ENCODE peak calls at places on chromosomes 7 and 10, in nine cellular contexts. N is Calu3, J is ascending aorta, Z is heart left ventricle, I is A549, T is spleen, F is right lobe of liver, H is astrocyte of the spinal cord, R is BJ. Q is an unnamed sample.

GRCh38 chr10:96642973-96643372 is 56.2 kb upstream of the TM9SF3 start:
- DNase-seq in N (peak), J (peak), Z (peak), I (peak), T (peak), F (peak), H (peak), R (no peak), Q (peak)

GRCh38 chr7:41709621-41710020 is 6.7 kb upstream of the INHBA start:
- DNase-seq in N (no peak), J (peak), Z (no peak), I (no peak), T (no peak), F (no peak), H (peak), R (peak), Q (peak)

GRCh38 chr7:138865843-138866242 is 67.8 kb upstream of the ATP6V0A4 start:
- DNase-seq in N (peak), J (no peak), Z (no peak), I (no peak), T (no peak), F (no peak), H (no peak), R (no peak), Q (no peak)

GRCh38 chr10:121608669-121609190 is 10.5 kb upstream of the FGFR2 start:
- DNase-seq in N (peak), J (no peak), Z (no peak), I (peak), T (peak), F (peak), H (no peak), R (no peak), Q (no peak)

GRCh38 chr7:81159402-81159801 is 240.6 kb upstream of the SEMA3C start:
- DNase-seq in N (peak), J (no peak), Z (no peak), I (peak), T (no peak), F (no peak), H (peak), R (no peak), Q (peak)

GRCh38 chr7:148940702-148941597 is 56.9 kb upstream of the EZH2 start:
- DNase-seq in N (peak), J (peak), Z (peak), I (peak), T (peak), F (peak), H (peak), R (peak), Q (peak)

GRCh38 chr10:106815427-106816043 is 349.0 kb downstream of the SORCS1 start:
- DNase-seq in N (no peak), J (no peak), Z (no peak), I (no peak), T (no peak), F (no peak), H (no peak), R (no peak), Q (no peak)

GRCh38 chr10:27819781-27820531 is 74.3 kb upstream of the MKX start:
- DNase-seq in N (peak), J (peak), Z (peak), I (no peak), T (no peak), F (no peak), H (peak), R (peak), Q (peak)

GRCh38 chr10:77405771-77406241 is 231.8 kb downstream of the KCNMA1 start:
- DNase-seq in N (peak), J (peak), Z (peak), I (peak), T (no peak), F (peak), H (peak), R (no peak), Q (peak)

GRCh38 chr7:12434012-12434642 is 30.5 kb upstream of the VWDE start:
- DNase-seq in N (no peak), J (no peak), Z (no peak), I (no peak), T (no peak), F (no peak), H (no peak), R (no peak), Q (no peak)

GRCh38 chr7:102890292-102890970 is 22.4 kb upstream of the LRRC17 start:
- DNase-seq in N (no peak), J (no peak), Z (peak), I (no peak), T (no peak), F (no peak), H (peak), R (no peak), Q (peak)

GRCh38 chr10:132231656-132232552 is 45.2 kb downstream of the DPYSL4 start:
- DNase-seq in N (no peak), J (no peak), Z (no peak), I (no peak), T (no peak), F (no peak), H (no peak), R (no peak), Q (no peak)

GRCh38 chr7:116497708-116498107 is 1.8 kb upstream of the CAV2 start:
- DNase-seq in N (no peak), J (no peak), Z (no peak), I (no peak), T (no peak), F (no peak), H (no peak), R (no peak), Q (no peak)

GRCh38 chr10:101162677-101163076 is 31.6 kb downstream of the TLX1 start:
- DNase-seq in N (no peak), J (no peak), Z (no peak), I (no peak), T (no peak), F (no peak), H (no peak), R (no peak), Q (no peak)

GRCh38 chr10:12390733-12391132 is 41.4 kb downstream of the CAMK1D start:
- DNase-seq in N (no peak), J (peak), Z (peak), I (no peak), T (no peak), F (no peak), H (peak), R (no peak), Q (no peak)

GRCh38 chr10:60312818-60313588 is 76.7 kb downstream of the ANK3 start:
- DNase-seq in N (no peak), J (no peak), Z (no peak), I (no peak), T (no peak), F (no peak), H (peak), R (no peak), Q (peak)

GRCh38 chr7:44971188-44971907 is 7.5 kb downstream of the MYO1G start:
- DNase-seq in N (no peak), J (no peak), Z (no peak), I (no peak), T (peak), F (no peak), H (no peak), R (no peak), Q (no peak)

GRCh38 chr7:108875139-108875538 is 305.5 kb downstream of the DNAJB9 start:
- DNase-seq in N (no peak), J (no peak), Z (no peak), I (peak), T (no peak), F (no peak), H (peak), R (no peak), Q (no peak)

GRCh38 chr7:155361363-155361680 is 63.6 kb downstream of the INSIG1 start:
- DNase-seq in N (no peak), J (no peak), Z (no peak), I (no peak), T (peak), F (peak), H (no peak), R (no peak), Q (no peak)

GRCh38 chr7:4753610-4754432 is 21.6 kb upstream of the AP5Z1 start:
- DNase-seq in N (peak), J (peak), Z (peak), I (peak), T (peak), F (peak), H (peak), R (no peak), Q (peak)

GRCh38 chr7:117810642-117811512 is 62.4 kb downstream of the CTTNBP2 start:
- DNase-seq in N (no peak), J (no peak), Z (no peak), I (no peak), T (no peak), F (no peak), H (peak), R (no peak), Q (no peak)

GRCh38 chr10:71522438-71523144 is 125.9 kb downstream of the CDH23 start:
- DNase-seq in N (no peak), J (no peak), Z (no peak), I (no peak), T (no peak), F (no peak), H (no peak), R (no peak), Q (no peak)

GRCh38 chr7:146960747-146961416 is 844.3 kb downstream of the CNTNAP2 start:
- DNase-seq in N (no peak), J (no peak), Z (no peak), I (no peak), T (no peak), F (no peak), H (no peak), R (no peak), Q (no peak)
- TF ChIP-seq CTCF in N (no peak), J (no peak), Z (no peak), I (no peak), T (no peak), F (no peak), H (no peak), R (no peak), Q (no peak)

DNA sequence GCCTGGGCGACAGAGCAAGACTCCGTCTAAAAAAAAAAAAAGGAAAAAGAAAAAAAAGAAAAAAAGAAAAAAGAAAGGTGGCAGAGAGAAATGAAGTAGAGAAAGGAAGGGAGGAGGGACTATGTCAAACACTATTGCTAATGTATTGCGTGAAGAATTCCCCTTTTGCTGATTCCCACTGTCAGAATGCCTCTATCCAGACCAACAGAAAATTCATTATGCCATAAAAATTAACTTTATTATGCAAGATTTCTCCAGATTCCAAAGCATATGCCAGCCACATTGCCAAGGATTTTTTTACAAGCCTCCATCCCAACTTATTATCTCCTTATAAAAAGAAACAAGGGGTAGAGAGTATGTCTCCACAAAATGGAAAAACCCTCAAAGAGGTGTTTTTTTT is 209.3 kb downstream of the MTERF1 start:
- DNase-seq in N (no peak), J (no peak), Z (no peak), I (no peak), T (no peak), F (no peak), H (no peak), R (no peak), Q (no peak)
- TF ChIP-seq CTCF in N (no peak), J (no peak), Z (no peak), I (no peak), T (no peak), F (no peak), H (no peak), R (no peak), Q (no peak)

GRCh38 chr10:35367991-35368390 is 31.7 kb downstream of the CCNY start:
- DNase-seq in N (no peak), J (no peak), Z (no peak), I (no peak), T (no peak), F (no peak), H (no peak), R (no peak), Q (no peak)

GRCh38 chr10:35371731-35372130 is 35.4 kb downstream of the CCNY start:
- DNase-seq in N (no peak), J (no peak), Z (no peak), I (no peak), T (no peak), F (no peak), H (no peak), R (no peak), Q (no peak)

GRCh38 chr10:35367107-35367859 is 31.0 kb downstream of the CCNY start:
- DNase-seq in N (no peak), J (no peak), Z (no peak), I (no peak), T (no peak), F (no peak), H (no peak), R (no peak), Q (no peak)

GRCh38 chr10:35368485-35369048 is 32.3 kb downstream of the CCNY start:
- DNase-seq in N (no peak), J (no peak), Z (no peak), I (no peak), T (no peak), F (no peak), H (no peak), R (no peak), Q (no peak)

DNA sequence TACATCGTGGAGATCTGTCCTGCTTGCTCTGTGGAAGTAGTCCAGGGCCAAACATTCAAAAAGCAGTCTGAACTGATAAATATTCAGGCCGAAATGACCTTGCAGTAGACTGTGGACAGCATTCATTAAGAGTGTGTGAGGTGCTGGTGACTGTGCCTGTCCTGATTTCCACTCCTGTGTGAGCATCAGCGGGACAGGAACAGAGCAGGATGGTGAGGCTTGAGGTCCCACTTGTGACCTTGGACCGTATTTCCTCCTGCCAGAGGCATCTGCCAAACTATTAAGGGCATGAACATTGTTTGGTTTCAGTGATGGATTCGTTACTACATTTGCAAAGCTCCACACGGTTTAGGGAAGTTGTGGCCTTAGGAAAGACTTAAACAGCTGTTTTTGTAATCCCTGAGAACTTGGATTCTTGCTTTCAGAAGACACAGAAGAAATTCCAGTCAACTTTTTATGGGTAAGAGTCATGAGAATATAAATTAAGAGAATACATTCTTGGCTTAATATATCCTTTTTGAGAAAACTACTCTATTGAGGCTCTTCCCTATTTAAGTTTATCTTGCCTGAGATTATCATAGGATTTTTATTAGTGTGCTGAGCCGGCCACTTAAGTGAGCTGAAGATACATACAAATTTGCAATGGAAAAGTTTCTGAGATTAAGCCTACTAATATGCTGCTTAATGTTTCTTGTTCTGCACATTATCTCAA is 32.9 kb downstream of the CCNY start:
- DNase-seq in N (no peak), J (no peak), Z (no peak), I (no peak), T (no peak), F (no peak), H (no peak), R (peak), Q (no peak)
- TF ChIP-seq CTCF in N (no peak), J (no peak), Z (no peak), I (no peak), T (no peak), F (no peak), H (no peak), R (no peak), Q (no peak)

GRCh38 chr7:95684505-95684904 is 87.8 kb upstream of the DYNC1I1 start:
- DNase-seq in N (no peak), J (no peak), Z (no peak), I (no peak), T (no peak), F (no peak), H (no peak), R (no peak), Q (no peak)

GRCh38 chr7:95688931-95689453 is 83.4 kb upstream of the DYNC1I1 start:
- DNase-seq in N (no peak), J (no peak), Z (no peak), I (no peak), T (no peak), F (no peak), H (peak), R (no peak), Q (no peak)

GRCh38 chr7:95687759-95688343 is 84.5 kb upstream of the DYNC1I1 start:
- DNase-seq in N (peak), J (no peak), Z (no peak), I (peak), T (no peak), F (no peak), H (peak), R (no peak), Q (peak)

GRCh38 chr7:95684037-95684436 is 87.7 kb upstream of the PDK4 start:
- DNase-seq in N (no peak), J (no peak), Z (no peak), I (peak), T (no peak), F (no peak), H (peak), R (no peak), Q (peak)

DNA sequence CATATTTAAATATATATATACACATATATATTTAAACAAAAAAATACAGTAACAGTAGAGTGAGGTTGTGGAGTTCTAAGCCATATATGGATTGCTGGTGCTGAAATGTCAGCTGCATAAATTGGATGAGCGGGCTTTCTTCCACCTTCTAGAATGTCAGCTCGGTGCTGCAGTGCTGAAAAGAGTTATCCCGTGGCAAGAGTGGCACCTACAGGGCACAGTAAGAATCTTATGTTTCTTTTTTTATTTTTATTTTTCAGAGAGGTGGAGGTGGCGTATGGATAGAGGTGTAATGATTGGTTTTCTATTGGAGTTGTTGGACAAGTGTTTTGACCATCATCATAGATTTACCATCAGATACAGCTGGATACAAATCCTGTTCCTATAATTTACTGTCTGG is 86.2 kb upstream of the DYNC1I1 start:
- DNase-seq in N (peak), J (peak), Z (peak), I (peak), T (no peak), F (peak), H (peak), R (no peak), Q (peak)
- TF ChIP-seq CTCF in N (peak), J (peak), Z (peak), I (peak), T (no peak), F (peak), H (peak), R (peak), Q (peak)

GRCh38 chr7:123609883-123610239 is 8.2 kb downstream of the ASB15 start:
- DNase-seq in N (no peak), J (no peak), Z (no peak), I (no peak), T (no peak), F (no peak), H (no peak), R (no peak), Q (no peak)
- TF ChIP-seq CTCF in N (no peak), J (no peak), Z (no peak), I (no peak), T (no peak), F (no peak), H (no peak), R (no peak), Q (no peak)

GRCh38 chr10:8056891-8057331 is 2.4 kb downstream of the GATA3 start:
- DNase-seq in N (no peak), J (no peak), Z (no peak), I (no peak), T (no peak), F (no peak), H (no peak), R (no peak), Q (no peak)
- TF ChIP-seq CTCF in N (no peak), J (no peak), Z (no peak), I (no peak), T (no peak), F (no peak), H (no peak), R (no peak), Q (no peak)

DNA sequence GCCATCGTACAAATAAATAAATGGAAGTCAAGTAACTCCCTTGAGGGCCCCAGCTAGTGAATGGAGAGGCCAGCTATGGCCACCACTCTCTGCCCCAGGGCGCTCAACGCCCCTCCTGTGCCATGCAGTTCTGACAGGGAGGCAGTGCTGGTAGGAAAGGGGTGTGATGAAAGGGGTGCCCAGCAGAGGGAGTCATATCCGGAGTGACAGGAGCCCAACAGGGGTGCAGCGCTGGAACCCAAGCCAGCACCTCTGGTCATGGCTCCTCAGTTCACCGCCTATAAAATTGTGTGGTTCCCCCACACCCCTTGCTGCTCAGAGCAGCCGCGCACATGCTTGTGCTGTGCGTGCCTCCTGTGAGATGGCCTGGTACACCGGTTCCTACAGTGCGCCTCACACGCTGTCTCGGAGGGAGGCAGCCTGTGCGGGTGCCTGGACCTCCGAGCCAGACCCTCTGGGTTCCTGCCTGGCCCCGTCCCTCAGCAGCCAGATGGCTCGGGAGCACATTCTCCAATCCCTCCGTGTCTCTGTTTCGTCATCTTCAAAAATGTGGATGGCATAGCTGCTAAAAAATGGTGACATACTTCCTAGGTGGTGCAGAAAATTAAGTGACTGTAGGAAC is 125.6 kb downstream of the EGFR start:
- DNase-seq in N (peak), J (no peak), Z (no peak), I (no peak), T (peak), F (no peak), H (no peak), R (no peak), Q (no peak)
- TF ChIP-seq CTCF in N (peak), J (no peak), Z (no peak), I (peak), T (no peak), F (peak), H (peak), R (peak), Q (peak)